ENCODE peak calls at places on chromosomes 7 and 10, in five cellular contexts. One of them, this sample, is unnamed.

GRCh38 chr7:103856929-103857328 is 132.5 kb downstream of the RELN start:
- DNase-seq in neuronal stem cell: no peak
- DNase-seq in IMR-90: no peak
- DNase-seq in H1: no peak
- DNase-seq in mesenchymal stem cell: no peak
- DNase-seq in this sample: no peak

GRCh38 chr10:101896466-101896865 is 52.9 kb upstream of the KCNIP2 start:
- DNase-seq in neuronal stem cell: no peak
- DNase-seq in IMR-90: peak
- DNase-seq in H1: no peak
- DNase-seq in mesenchymal stem cell: no peak
- DNase-seq in this sample: no peak

GRCh38 chr10:80172896-80173295 is 32.4 kb downstream of the ANXA11 start:
- DNase-seq in neuronal stem cell: no peak
- DNase-seq in IMR-90: no peak
- DNase-seq in H1: no peak
- DNase-seq in mesenchymal stem cell: no peak
- DNase-seq in this sample: no peak

GRCh38 chr10:78134919-78135318 is 101.3 kb downstream of the RPS24 start:
- DNase-seq in neuronal stem cell: no peak
- DNase-seq in IMR-90: no peak
- DNase-seq in H1: peak
- DNase-seq in mesenchymal stem cell: no peak
- DNase-seq in this sample: peak

GRCh38 chr10:103504181-103504783 is 10.8 kb downstream of the NEURL1 start:
- DNase-seq in neuronal stem cell: no peak
- DNase-seq in IMR-90: peak
- DNase-seq in H1: no peak
- DNase-seq in mesenchymal stem cell: peak
- DNase-seq in this sample: no peak

GRCh38 chr7:70072220-70072619 is 473.9 kb downstream of the AUTS2 start:
- DNase-seq in neuronal stem cell: no peak
- DNase-seq in IMR-90: peak
- DNase-seq in H1: no peak
- DNase-seq in mesenchymal stem cell: peak
- DNase-seq in this sample: no peak

GRCh38 chr7:79452495-79453265 is 787 bp downstream of the MAGI2 start:
- DNase-seq in neuronal stem cell: peak
- DNase-seq in IMR-90: peak
- DNase-seq in H1: peak
- DNase-seq in mesenchymal stem cell: peak
- DNase-seq in this sample: peak

GRCh38 chr7:39609462-39610149 is 13.8 kb upstream of the RALA start:
- DNase-seq in neuronal stem cell: peak
- DNase-seq in IMR-90: no peak
- DNase-seq in H1: peak
- DNase-seq in mesenchymal stem cell: no peak
- DNase-seq in this sample: peak

GRCh38 chr10:70337201-70337651 is 45.2 kb downstream of the LRRC20 start:
- DNase-seq in neuronal stem cell: no peak
- DNase-seq in IMR-90: peak
- DNase-seq in H1: no peak
- DNase-seq in mesenchymal stem cell: no peak
- DNase-seq in this sample: no peak

GRCh38 chr7:38660427-38661099 is 29.4 kb upstream of the AMPH start:
- DNase-seq in neuronal stem cell: peak
- DNase-seq in IMR-90: peak
- DNase-seq in H1: no peak
- DNase-seq in mesenchymal stem cell: peak
- DNase-seq in this sample: peak

GRCh38 chr10:43417950-43418768 is 9.2 kb upstream of the HNRNPF start:
- DNase-seq in neuronal stem cell: no peak
- DNase-seq in IMR-90: no peak
- DNase-seq in H1: no peak
- DNase-seq in mesenchymal stem cell: no peak
- DNase-seq in this sample: no peak

GRCh38 chr10:126422561-126422960 is 34.3 kb upstream of the ADAM12 start:
- DNase-seq in neuronal stem cell: no peak
- DNase-seq in IMR-90: peak
- DNase-seq in H1: no peak
- DNase-seq in mesenchymal stem cell: no peak
- DNase-seq in this sample: no peak

GRCh38 chr7:47405921-47406765 is 175.8 kb downstream of the TNS3 start:
- DNase-seq in neuronal stem cell: no peak
- DNase-seq in IMR-90: peak
- DNase-seq in H1: no peak
- DNase-seq in mesenchymal stem cell: peak
- DNase-seq in this sample: no peak

GRCh38 chr7:131521651-131522163 is 34.7 kb downstream of the PODXL start:
- DNase-seq in neuronal stem cell: no peak
- DNase-seq in IMR-90: no peak
- DNase-seq in H1: no peak
- DNase-seq in mesenchymal stem cell: no peak
- DNase-seq in this sample: peak

GRCh38 chr10:48655426-48656240 is 29.0 kb upstream of the WDFY4 start:
- DNase-seq in neuronal stem cell: no peak
- DNase-seq in IMR-90: peak
- DNase-seq in H1: peak
- DNase-seq in mesenchymal stem cell: peak
- DNase-seq in this sample: no peak

GRCh38 chr7:19117081-19117869 is at the start of gene TWIST1:
- DNase-seq in neuronal stem cell: peak
- DNase-seq in IMR-90: peak
- DNase-seq in H1: peak
- DNase-seq in mesenchymal stem cell: peak
- DNase-seq in this sample: peak

GRCh38 chr7:135774284-135774683 is 25.7 kb upstream of the FAM180A start:
- DNase-seq in neuronal stem cell: no peak
- DNase-seq in IMR-90: peak
- DNase-seq in H1: no peak
- DNase-seq in mesenchymal stem cell: peak
- DNase-seq in this sample: no peak

GRCh38 chr10:47370878-47371277 is 13.2 kb downstream of the ZNF488 start:
- DNase-seq in neuronal stem cell: no peak
- DNase-seq in IMR-90: no peak
- DNase-seq in H1: peak
- DNase-seq in mesenchymal stem cell: no peak
- DNase-seq in this sample: peak

GRCh38 chr7:74569501-74570075 is 87.9 kb upstream of the GTF2I start:
- DNase-seq in neuronal stem cell: no peak
- DNase-seq in IMR-90: no peak
- DNase-seq in H1: no peak
- DNase-seq in mesenchymal stem cell: no peak
- DNase-seq in this sample: no peak

GRCh38 chr10:113027574-113028392 is 77.7 kb downstream of the TCF7L2 start:
- DNase-seq in neuronal stem cell: peak
- DNase-seq in IMR-90: no peak
- DNase-seq in H1: no peak
- DNase-seq in mesenchymal stem cell: peak
- DNase-seq in this sample: no peak

GRCh38 chr7:94529516-94529915 is 19.9 kb downstream of the CASD1 start:
- DNase-seq in neuronal stem cell: no peak
- DNase-seq in IMR-90: peak
- DNase-seq in H1: no peak
- DNase-seq in mesenchymal stem cell: peak
- DNase-seq in this sample: no peak

GRCh38 chr7:71637578-71637977 is 505.6 kb downstream of the GALNT17 start:
- DNase-seq in neuronal stem cell: no peak
- DNase-seq in IMR-90: no peak
- DNase-seq in H1: no peak
- DNase-seq in mesenchymal stem cell: peak
- DNase-seq in this sample: no peak

GRCh38 chr7:80719261-80719660 is 80.8 kb downstream of the CD36 start:
- DNase-seq in neuronal stem cell: no peak
- DNase-seq in IMR-90: peak
- DNase-seq in H1: no peak
- DNase-seq in mesenchymal stem cell: peak
- DNase-seq in this sample: no peak

GRCh38 chr10:80075781-80076180 is 2.7 kb upstream of the TMEM254 start:
- DNase-seq in neuronal stem cell: no peak
- DNase-seq in IMR-90: peak
- DNase-seq in H1: no peak
- DNase-seq in mesenchymal stem cell: peak
- DNase-seq in this sample: no peak

GRCh38 chr7:74412603-74413002 is 41.1 kb upstream of the GTF2IRD1 start:
- DNase-seq in neuronal stem cell: no peak
- DNase-seq in IMR-90: peak
- DNase-seq in H1: no peak
- DNase-seq in mesenchymal stem cell: peak
- DNase-seq in this sample: no peak

GRCh38 chr10:94578790-94579189 is 33.2 kb downstream of the HELLS start:
- DNase-seq in neuronal stem cell: no peak
- DNase-seq in IMR-90: no peak
- DNase-seq in H1: no peak
- DNase-seq in mesenchymal stem cell: no peak
- DNase-seq in this sample: no peak

GRCh38 chr7:102933763-102934162 is 21.0 kb downstream of the LRRC17 start:
- DNase-seq in neuronal stem cell: peak
- DNase-seq in IMR-90: peak
- DNase-seq in H1: peak
- DNase-seq in mesenchymal stem cell: peak
- DNase-seq in this sample: peak

GRCh38 chr10:36172574-36172973 is 530.5 kb upstream of the FZD8 start:
- DNase-seq in neuronal stem cell: no peak
- DNase-seq in IMR-90: peak
- DNase-seq in H1: no peak
- DNase-seq in mesenchymal stem cell: peak
- DNase-seq in this sample: no peak

GRCh38 chr10:3876563-3876962 is 91.6 kb upstream of the KLF6 start:
- DNase-seq in neuronal stem cell: no peak
- DNase-seq in IMR-90: no peak
- DNase-seq in H1: no peak
- DNase-seq in mesenchymal stem cell: no peak
- DNase-seq in this sample: no peak

GRCh38 chr10:3879073-3879472 is 94.1 kb upstream of the KLF6 start:
- DNase-seq in neuronal stem cell: no peak
- DNase-seq in IMR-90: no peak
- DNase-seq in H1: no peak
- DNase-seq in mesenchymal stem cell: no peak
- DNase-seq in this sample: no peak

GRCh38 chr10:3875842-3876235 is 90.8 kb upstream of the KLF6 start:
- DNase-seq in neuronal stem cell: no peak
- DNase-seq in IMR-90: no peak
- DNase-seq in H1: no peak
- DNase-seq in mesenchymal stem cell: no peak
- DNase-seq in this sample: no peak

GRCh38 chr10:3874988-3875841 is 90.2 kb upstream of the KLF6 start:
- DNase-seq in neuronal stem cell: no peak
- DNase-seq in IMR-90: no peak
- DNase-seq in H1: no peak
- DNase-seq in mesenchymal stem cell: no peak
- DNase-seq in this sample: no peak

GRCh38 chr10:3877092-3878000 is 92.3 kb upstream of the KLF6 start:
- DNase-seq in neuronal stem cell: no peak
- DNase-seq in IMR-90: no peak
- DNase-seq in H1: no peak
- DNase-seq in mesenchymal stem cell: no peak
- DNase-seq in this sample: no peak
- H2AFZ ChIP-seq in neuronal stem cell: no peak
- H2AFZ ChIP-seq in IMR-90: no peak
- H2AFZ ChIP-seq in H1: no peak
- H2AFZ ChIP-seq in mesenchymal stem cell: no peak
- H2AFZ ChIP-seq in this sample: no peak

GRCh38 chr7:122885583-122886356 is 490 bp downstream of the CADPS2 start:
- DNase-seq in neuronal stem cell: peak
- DNase-seq in IMR-90: no peak
- DNase-seq in H1: peak
- DNase-seq in mesenchymal stem cell: peak
- DNase-seq in this sample: peak
- H3K9ac ChIP-seq in neuronal stem cell: peak
- H3K9ac ChIP-seq in IMR-90: no peak
- H3K9ac ChIP-seq in H1: peak
- H3K9ac ChIP-seq in mesenchymal stem cell: peak
- H3K9ac ChIP-seq in this sample: peak

GRCh38 chr7:96120445-96120844 is 201.5 kb downstream of the SLC25A13 start:
- DNase-seq in neuronal stem cell: no peak
- DNase-seq in IMR-90: no peak
- DNase-seq in H1: no peak
- DNase-seq in mesenchymal stem cell: no peak
- DNase-seq in this sample: no peak
- H2BK15ac ChIP-seq in neuronal stem cell: no peak
- H2BK15ac ChIP-seq in IMR-90: no peak
- H2BK15ac ChIP-seq in H1: no peak
- H2BK15ac ChIP-seq in mesenchymal stem cell: no peak
- H2BK15ac ChIP-seq in this sample: no peak

DNA sequence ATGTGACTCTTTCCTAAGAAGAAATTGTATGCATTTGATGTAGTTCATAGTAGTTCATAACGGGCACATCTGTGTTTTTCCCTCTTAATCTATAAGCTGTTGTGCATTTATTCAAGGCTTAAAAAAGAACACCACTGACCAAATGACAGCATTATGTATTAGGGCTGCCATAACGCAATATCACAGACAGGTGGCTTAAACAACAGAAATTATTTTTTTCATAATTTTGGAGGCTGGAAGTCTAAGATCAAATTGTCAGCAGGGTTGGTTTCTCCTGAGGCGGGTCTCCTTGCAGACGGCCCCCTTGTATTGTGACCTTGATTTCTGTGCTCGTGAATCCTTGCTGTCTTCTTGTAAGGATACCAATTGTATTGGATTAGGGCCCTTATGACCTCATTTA is 627 bp upstream of the SSMEM1 start:
- DNase-seq in neuronal stem cell: no peak
- DNase-seq in IMR-90: no peak
- DNase-seq in H1: no peak
- DNase-seq in mesenchymal stem cell: no peak
- DNase-seq in this sample: no peak
- H2AFZ ChIP-seq in neuronal stem cell: peak
- H2AFZ ChIP-seq in IMR-90: no peak
- H2AFZ ChIP-seq in H1: no peak
- H2AFZ ChIP-seq in mesenchymal stem cell: no peak
- H2AFZ ChIP-seq in this sample: no peak

GRCh38 chr7:146411975-146412374 is 295.4 kb downstream of the CNTNAP2 start:
- DNase-seq in neuronal stem cell: no peak
- DNase-seq in IMR-90: no peak
- DNase-seq in H1: peak
- DNase-seq in mesenchymal stem cell: no peak
- DNase-seq in this sample: peak

GRCh38 chr7:146414872-146415271 is 298.3 kb downstream of the CNTNAP2 start:
- DNase-seq in neuronal stem cell: no peak
- DNase-seq in IMR-90: no peak
- DNase-seq in H1: no peak
- DNase-seq in mesenchymal stem cell: no peak
- DNase-seq in this sample: no peak

GRCh38 chr7:146414373-146414772 is 297.8 kb downstream of the CNTNAP2 start:
- DNase-seq in neuronal stem cell: no peak
- DNase-seq in IMR-90: no peak
- DNase-seq in H1: no peak
- DNase-seq in mesenchymal stem cell: no peak
- DNase-seq in this sample: peak
- H3K9ac ChIP-seq in neuronal stem cell: no peak
- H3K9ac ChIP-seq in IMR-90: no peak
- H3K9ac ChIP-seq in H1: no peak
- H3K9ac ChIP-seq in mesenchymal stem cell: no peak
- H3K9ac ChIP-seq in this sample: no peak